ENCODE peak calls at places on chromosomes 5 and 9, in six cellular contexts. P is tibial artery, H is choroid plexus epithelial cell, Y is sigmoid colon, F is epithelial cell of esophagus, X is fibroblast of the aortic adventitia. I is an unnamed sample.

GRCh38 chr5:2378976-2379375 is 372.5 kb downstream of the IRX2 start:
- DNase-seq in P (no peak), Y (no peak), X (no peak), F (no peak), H (no peak), I (no peak)

GRCh38 chr5:76705574-76705973 is 10.4 kb upstream of the F2R start:
- DNase-seq in P (no peak), H (no peak), F (no peak), Y (no peak), X (no peak), I (no peak)

GRCh38 chr9:13330396-13331004 is 51.0 kb upstream of the MPDZ start:
- DNase-seq in F (no peak), Y (no peak), P (no peak), X (peak; percentile 59), H (no peak), I (no peak)

GRCh38 chr5:93791520-93791972 is 50.1 kb upstream of the POU5F2 start:
- DNase-seq in H (peak; percentile 88), X (peak; percentile 10), F (no peak), Y (no peak), P (no peak), I (peak; percentile 5)

GRCh38 chr5:160464466-160464797 is 42.8 kb downstream of the PTTG1 start:
- DNase-seq in F (no peak), X (no peak), H (no peak), P (no peak), Y (no peak), I (no peak)

GRCh38 chr5:179679014-179679674 is 1.7 kb downstream of the CBY3 start:
- DNase-seq in P (peak; percentile 83), F (peak; percentile 69), H (peak; percentile 83), Y (peak; percentile 91), X (peak; percentile 39), I (peak; percentile 64)

GRCh38 chr5:16932401-16932800 is 3.7 kb downstream of the MYO10 start:
- DNase-seq in X (no peak), F (no peak), P (no peak), Y (no peak), H (no peak), I (no peak)

GRCh38 chr5:79346420-79346824 is 110.5 kb downstream of the JMY start:
- DNase-seq in X (peak; percentile 17), H (peak; percentile 38), Y (no peak), P (no peak), F (peak; percentile 76), I (peak; percentile 69)

GRCh38 chr9:133731876-133732321 is 6.3 kb downstream of the SARDH start:
- DNase-seq in P (no peak), X (peak; percentile 21), H (peak; percentile 72), Y (no peak), F (no peak), I (peak; percentile 54)

GRCh38 chr9:33452828-33453271 is 5.5 kb upstream of the AQP3 start:
- DNase-seq in F (peak; percentile 98), H (peak; percentile 91), Y (no peak), X (peak; percentile 79), P (no peak), I (peak; percentile 86)

GRCh38 chr5:104650313-104650712 is 1087.7 kb upstream of the NUDT12 start:
- DNase-seq in X (no peak), Y (no peak), H (no peak), P (no peak), F (no peak), I (no peak)

GRCh38 chr9:118630079-118630478 is 739.2 kb downstream of the BRINP1 start:
- DNase-seq in P (no peak), H (no peak), F (no peak), Y (no peak), X (no peak), I (no peak)

GRCh38 chr9:27368317-27368985 is 71.5 kb upstream of the EQTN start:
- DNase-seq in X (peak; percentile 28), Y (no peak), P (no peak), H (peak; percentile 74), F (no peak), I (peak; percentile 29)

GRCh38 chr9:121499427-121500164 is at the start of gene GGTA1:
- DNase-seq in X (peak; percentile 56), Y (peak; percentile 80), F (peak; percentile 61), H (peak; percentile 52), P (peak; percentile 80), I (peak; percentile 77)

GRCh38 chr5:137666109-137666850 is 69.6 kb downstream of the KLHL3 start:
- DNase-seq in F (no peak), X (peak; percentile 11), P (no peak), Y (no peak), H (peak; percentile 56), I (peak; percentile 47)

GRCh38 chr9:87909310-87910041 is 8.3 kb upstream of the SPATA31C1 start:
- DNase-seq in P (no peak), Y (no peak), X (no peak), F (no peak), H (no peak), I (no peak)

GRCh38 chr5:180156141-180156540 is 52.9 kb downstream of the RASGEF1C start:
- DNase-seq in P (no peak), H (no peak), X (no peak), F (no peak), Y (peak; percentile 42), I (no peak)

GRCh38 chr5:71830626-71831539 is 111.8 kb downstream of the CARTPT start:
- DNase-seq in Y (peak; percentile 79), X (peak; percentile 94), F (peak; percentile 64), H (peak; percentile 87), P (peak; percentile 94), I (peak; percentile 90)

GRCh38 chr5:40171971-40172370 is 507.7 kb upstream of the PTGER4 start:
- DNase-seq in Y (no peak), F (peak; percentile 87), P (no peak), H (peak; percentile 61), X (peak; percentile 37), I (peak; percentile 84)

GRCh38 chr9:91047993-91048607 is 246.5 kb downstream of the SYK start:
- DNase-seq in P (no peak), F (peak; percentile 78), X (peak; percentile 78), H (peak; percentile 85), Y (no peak), I (peak; percentile 81)

GRCh38 chr9:91044354-91044753 is 242.7 kb downstream of the SYK start:
- DNase-seq in X (no peak), F (no peak), Y (no peak), P (no peak), H (no peak), I (no peak)

GRCh38 chr9:91045036-91045435 is 243.4 kb downstream of the SYK start:
- DNase-seq in H (no peak), P (no peak), F (no peak), X (no peak), Y (no peak), I (no peak)

GRCh38 chr9:91048739-91049138 is 247.1 kb downstream of the SYK start:
- DNase-seq in X (no peak), P (no peak), Y (no peak), H (no peak), F (no peak), I (no peak)

GRCh38 chr9:91047529-91047928 is 245.9 kb downstream of the SYK start:
- DNase-seq in Y (no peak), P (no peak), X (no peak), H (no peak), F (peak; percentile 15), I (no peak)
- TF ChIP-seq CTCF in Y (no peak), P (no peak), X (no peak), H (no peak), F (no peak), I (no peak)

GRCh38 chr5:54883374-54884194 is 101.8 kb downstream of the ESM1 start:
- DNase-seq in P (peak; percentile 75), X (peak; percentile 49), F (peak; percentile 64), H (peak; percentile 78), Y (peak; percentile 84), I (peak; percentile 56)

GRCh38 chr5:54885636-54886035 is 99.8 kb downstream of the ESM1 start:
- DNase-seq in Y (no peak), H (no peak), F (no peak), X (no peak), P (no peak), I (no peak)

GRCh38 chr5:54882841-54883240 is 102.6 kb downstream of the ESM1 start:
- DNase-seq in X (no peak), H (no peak), P (no peak), Y (no peak), F (peak; percentile 46), I (no peak)

GRCh38 chr5:54882101-54882500 is 103.3 kb downstream of the ESM1 start:
- DNase-seq in Y (no peak), F (peak; percentile 96), H (no peak), P (no peak), X (no peak), I (peak; percentile 9)

DNA sequence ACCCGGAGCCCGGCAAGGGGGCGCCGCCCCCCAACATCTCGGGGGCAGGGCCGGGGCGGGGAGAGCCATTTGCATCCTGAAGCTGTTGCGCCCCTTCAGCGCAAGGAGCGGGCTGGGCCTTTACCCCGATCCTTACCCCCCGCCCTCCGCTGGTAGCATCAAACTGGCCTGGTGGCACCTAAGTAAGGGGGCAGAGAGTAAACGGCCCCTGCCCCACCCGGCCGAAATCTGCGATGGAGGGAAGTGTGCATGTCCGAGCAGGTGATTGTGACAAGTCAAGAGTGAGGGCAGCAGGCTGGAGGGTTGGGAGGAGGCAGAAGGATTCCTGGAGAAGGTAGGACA is 101.2 kb downstream of the ESM1 start:
- DNase-seq in Y (no peak), H (no peak), X (no peak), F (peak; percentile 37), P (no peak), I (no peak)
- H3K4me3 ChIP-seq in Y (peak overlapping the region; percentile 56), H (peak overlapping the region; percentile 59), X (peak overlapping the region; percentile 28), F (peak overlapping the region; percentile 31), P (peak overlapping the region; percentile 46), I (peak overlapping the region; percentile 50)

GRCh38 chr5:31806566-31806965 is 167.6 kb downstream of the PDZD2 start:
- DNase-seq in P (no peak), H (no peak), Y (no peak), X (no peak), F (no peak), I (peak; percentile 11)

GRCh38 chr5:31811210-31811609 is 172.3 kb downstream of the PDZD2 start:
- DNase-seq in X (peak; percentile 95), P (no peak), Y (no peak), F (peak; percentile 94), H (peak; percentile 88), I (peak; percentile 96)

DNA sequence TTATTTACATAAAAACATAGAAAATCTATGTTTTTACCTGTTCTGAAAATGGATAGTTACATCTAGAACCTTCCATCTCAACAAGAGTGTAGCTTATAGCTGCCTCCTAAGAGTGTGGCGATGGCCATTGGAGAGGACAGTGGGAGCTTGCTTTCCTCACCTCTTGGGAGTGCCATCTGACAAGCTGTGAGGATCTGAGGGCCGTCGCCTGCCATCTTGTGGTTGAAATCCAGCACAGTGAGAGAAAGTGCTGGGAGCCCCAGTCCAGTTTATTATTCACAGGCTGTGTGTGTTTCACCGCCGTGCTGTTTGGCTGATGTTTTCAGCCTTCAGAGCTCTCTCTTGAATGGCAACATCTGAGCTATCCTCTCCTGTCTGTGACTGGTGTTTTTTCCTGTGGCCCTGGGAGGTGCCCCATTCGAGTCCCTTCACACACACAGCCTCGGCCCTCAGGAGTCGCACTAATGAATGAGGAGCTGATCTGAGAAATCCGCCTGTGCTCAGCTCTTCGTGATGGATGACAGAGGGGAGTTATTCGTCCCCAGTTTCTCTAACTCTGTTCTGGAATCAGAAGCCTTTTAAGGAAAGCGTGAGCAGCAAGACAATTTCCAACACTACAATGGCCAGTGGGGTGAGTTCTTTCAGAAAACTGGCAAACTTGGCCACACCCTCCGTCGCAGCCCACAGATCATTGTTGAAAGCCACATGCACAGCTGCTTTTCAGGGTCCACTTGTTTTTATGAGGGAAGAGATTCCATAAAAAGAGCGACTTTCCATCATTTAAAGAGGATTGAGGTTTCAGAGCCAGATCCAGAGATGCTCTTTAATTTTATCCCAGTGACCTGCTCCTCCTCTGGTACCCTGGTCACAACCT is 170.3 kb downstream of the PDZD2 start:
- DNase-seq in H (peak; percentile 87), F (peak; percentile 81), X (peak; percentile 69), P (peak; percentile 80), Y (peak; percentile 80), I (peak; percentile 82)
- TF ChIP-seq CTCF in H (peak; percentile 92), F (peak; percentile 81), X (peak; percentile 76), P (peak; percentile 80), Y (peak; percentile 63), I (peak; percentile 84)

GRCh38 chr5:475704-476101 is 32.7 kb downstream of the EXOC3 start:
- DNase-seq in H (no peak), Y (peak; percentile 53), X (no peak), P (peak; percentile 63), F (no peak), I (no peak)
- H3K4me3 ChIP-seq in H (no peak overlapping the region), Y (no peak overlapping the region), X (no peak overlapping the region), P (no peak overlapping the region), F (no peak overlapping the region), I (no peak overlapping the region)